ENCODE peak calls at places on chromosomes 3 and 15, in ten cellular contexts. S is colonic mucosa, L is body of pancreas, Y is AG04450, I is transverse colon, K is ovary, H is prostate gland, X is endodermal cell, P is breast epithelium, T is fibroblast of pulmonary artery. U is an unnamed sample.
A peak's percentile ranks its signal among the peaks of the same experiment; 100 is the strongest.

GRCh38 chr3:15492847-15493360 is 28.6 kb downstream of the COLQ start:
- DNase-seq in S (no peak), L (no peak), Y (no peak), I (no peak), K (no peak), H (no peak), X (no peak), P (no peak), T (no peak), U (no peak)

GRCh38 chr15:58748787-58749531 is 548 bp downstream of the ADAM10 start:
- DNase-seq in S (peak; percentile 61), L (peak; percentile 44), Y (no peak), I (peak; percentile 53), K (peak; percentile 66), H (peak; percentile 28), X (peak; percentile 79), P (no peak), T (peak; percentile 59), U (peak; percentile 81)

GRCh38 chr3:143464850-143465249 is 345.3 kb downstream of the CHST2 start:
- DNase-seq in S (peak; percentile 58), L (no peak), Y (no peak), I (no peak), K (no peak), H (no peak), X (no peak), P (no peak), T (no peak), U (no peak)

GRCh38 chr3:9435320-9435719 is 37.9 kb downstream of the SETD5 start:
- DNase-seq in S (no peak), L (no peak), Y (no peak), I (no peak), K (no peak), H (no peak), X (no peak), P (no peak), T (no peak), U (no peak)

GRCh38 chr15:31511707-31512310 is 185.2 kb downstream of the KLF13 start:
- DNase-seq in S (no peak), L (no peak), Y (no peak), I (no peak), K (no peak), H (no peak), X (no peak), P (peak; percentile 11), T (no peak), U (no peak)

GRCh38 chr3:112745567-112746248 is 101.0 kb downstream of the CD200R1L start:
- DNase-seq in S (no peak), L (no peak), Y (no peak), I (no peak), K (no peak), H (no peak), X (no peak), P (no peak), T (no peak), U (no peak)

GRCh38 chr3:119304201-119304713 is 10.1 kb downstream of the ARHGAP31 start:
- DNase-seq in S (no peak), L (no peak), Y (no peak), I (no peak), K (no peak), H (no peak), X (peak; percentile 57), P (no peak), T (no peak), U (no peak)

GRCh38 chr3:13495921-13496723 is 16.0 kb downstream of the HDAC11 start:
- DNase-seq in S (peak; percentile 74), L (peak; percentile 80), Y (peak; percentile 69), I (peak; percentile 69), K (peak; percentile 75), H (peak; percentile 84), X (peak; percentile 93), P (peak; percentile 86), T (peak; percentile 89), U (no peak)

GRCh38 chr3:27888562-27888961 is 166.4 kb upstream of the EOMES start:
- DNase-seq in S (no peak), L (no peak), Y (no peak), I (no peak), K (no peak), H (no peak), X (peak; percentile 64), P (no peak), T (no peak), U (no peak)

GRCh38 chr3:100033184-100033583 is 81.1 kb downstream of the FILIP1L start:
- DNase-seq in S (no peak), L (no peak), Y (peak; percentile 73), I (no peak), K (peak; percentile 65), H (peak; percentile 67), X (no peak), P (no peak), T (peak; percentile 75), U (no peak)

GRCh38 chr3:17055374-17056276 is 170.9 kb downstream of the PLCL2 start:
- DNase-seq in S (no peak), L (no peak), Y (no peak), I (no peak), K (no peak), H (no peak), X (no peak), P (no peak), T (peak; percentile 59), U (no peak)

GRCh38 chr3:79297242-79297641 is 470.6 kb downstream of the ROBO1 start:
- DNase-seq in S (no peak), L (no peak), Y (peak; percentile 85), I (no peak), K (no peak), H (no peak), X (no peak), P (no peak), T (peak; percentile 92), U (no peak)

GRCh38 chr3:128317698-128318231 is 148.9 kb downstream of the DNAJB8 start:
- DNase-seq in S (peak; percentile 16), L (peak; percentile 79), Y (no peak), I (no peak), K (no peak), H (no peak), X (peak; percentile 63), P (no peak), T (peak; percentile 6), U (peak; percentile 52)

GRCh38 chr3:9037113-9037715 is 73.9 kb upstream of the RAD18 start:
- DNase-seq in S (no peak), L (no peak), Y (no peak), I (no peak), K (no peak), H (no peak), X (no peak), P (no peak), T (no peak), U (no peak)

GRCh38 chr15:72155021-72155621 is 36.9 kb downstream of the SENP8 start:
- DNase-seq in S (peak; percentile 86), L (peak; percentile 93), Y (no peak), I (peak; percentile 86), K (peak; percentile 58), H (peak; percentile 99), X (peak; percentile 54), P (peak; percentile 97), T (peak; percentile 42), U (no peak)

GRCh38 chr3:18771931-18772330 is 346.8 kb upstream of the SATB1 start:
- DNase-seq in S (no peak), L (no peak), Y (no peak), I (no peak), K (no peak), H (no peak), X (no peak), P (no peak), T (no peak), U (no peak)

GRCh38 chr15:35087759-35088158 is 2.7 kb upstream of the NANOGP8 start:
- DNase-seq in S (no peak), L (no peak), Y (no peak), I (no peak), K (no peak), H (no peak), X (no peak), P (no peak), T (no peak), U (no peak)
- H3K4me3 ChIP-seq in S (no peak overlapping the region), L (no peak overlapping the region), Y (no peak overlapping the region), I (no peak overlapping the region), K (no peak overlapping the region), H (no peak overlapping the region), X (no peak overlapping the region), P (no peak overlapping the region), T (no peak overlapping the region), U (no peak overlapping the region)

DNA sequence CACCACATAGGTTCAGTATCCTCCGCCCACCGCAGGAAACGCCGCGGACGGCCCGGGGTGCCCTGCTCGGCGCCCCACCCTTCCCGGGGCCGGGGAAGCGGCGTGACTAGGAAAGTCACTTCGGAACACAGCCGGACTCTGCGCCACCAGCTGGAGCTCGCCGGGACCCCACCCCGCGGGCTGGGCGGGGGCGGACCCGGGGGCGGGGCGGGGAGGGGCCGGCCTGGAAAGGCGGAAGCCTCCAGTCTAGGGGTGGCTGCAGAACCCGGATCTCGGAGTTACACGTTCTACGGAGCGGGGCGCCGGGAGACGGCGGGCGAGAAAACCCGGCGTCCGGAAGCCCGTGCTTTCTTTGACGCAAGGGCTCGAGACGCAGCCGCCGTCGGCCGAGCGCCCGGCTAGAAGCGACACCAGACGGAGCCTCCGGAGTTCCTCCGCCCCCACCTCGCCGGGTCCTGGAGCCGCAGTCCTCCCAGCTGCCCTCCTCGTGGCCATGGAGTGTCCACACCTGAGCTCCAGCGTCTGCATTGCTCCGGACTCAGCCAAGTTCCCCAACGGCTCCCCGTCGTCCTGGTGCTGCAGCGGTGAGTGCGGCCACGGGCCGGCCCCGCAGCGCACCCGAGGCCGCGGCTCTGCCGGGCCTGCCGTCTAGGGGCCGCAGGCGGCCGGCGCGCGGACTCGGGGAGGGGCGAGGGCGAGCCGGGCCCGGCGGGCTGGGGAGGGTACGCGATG is at the start of gene USP3:
- DNase-seq in S (peak; percentile 96), L (peak; percentile 96), Y (peak; percentile 92), I (peak; percentile 97), K (peak; percentile 98), H (peak; percentile 93), X (peak; percentile 98), P (peak; percentile 94), T (peak; percentile 97), U (peak; percentile 98)
- TF ChIP-seq CTCF in S (no peak), L (peak; percentile 38), Y (peak; percentile 19), I (peak; percentile 40), K (peak; percentile 46), H (peak; percentile 48), X (peak; percentile 67), P (peak; percentile 35), T (no peak), U (peak; percentile 34)

GRCh38 chr3:52683611-52684010 is 2.1 kb downstream of the PBRM1 start:
- DNase-seq in S (no peak), L (no peak), Y (no peak), I (no peak), K (no peak), H (no peak), X (no peak), P (no peak), T (no peak), U (peak; percentile 81)
- H3K4me3 ChIP-seq in S (no peak overlapping the region), L (no peak overlapping the region), Y (no peak overlapping the region), I (no peak overlapping the region), K (no peak overlapping the region), H (no peak overlapping the region), X (peak overlapping the region; percentile 88), P (no peak overlapping the region), T (no peak overlapping the region), U (no peak overlapping the region)

DNA sequence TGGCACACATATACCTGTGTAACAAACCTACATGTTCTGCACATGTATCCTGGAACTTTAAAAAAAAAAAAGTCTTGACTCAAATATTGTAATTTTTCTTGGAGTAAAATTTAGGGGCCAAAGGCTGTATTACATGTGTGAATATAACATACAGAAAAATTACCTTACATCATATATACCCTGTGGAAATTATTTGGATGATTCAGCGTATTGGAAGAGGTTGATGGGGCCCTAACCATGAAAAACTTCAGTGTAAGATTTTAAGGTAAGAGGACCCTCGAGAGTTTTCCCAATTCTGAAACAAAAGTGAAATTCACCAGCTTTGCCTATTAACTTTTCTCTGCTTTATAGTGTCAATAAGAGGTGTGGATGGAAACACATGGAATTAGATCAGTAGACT is 56.4 kb downstream of the UBE2E2 start:
- DNase-seq in S (no peak), L (no peak), Y (no peak), I (no peak), K (no peak), H (no peak), X (no peak), P (no peak), T (no peak), U (no peak)
- TF ChIP-seq CTCF in S (no peak), L (no peak), Y (no peak), I (no peak), K (no peak), H (no peak), X (no peak), P (no peak), T (no peak), U (no peak)